ENCODE peak calls at places on chromosomes 5 and 9, in ten cellular contexts. R is mammary epithelial cell, C is kidney, Z is Karpas-422, Q is IMR-90, H is mesenchymal stem cell, S is adipocyte, W is endodermal cell, F is SK-N-SH, B is neural progenitor cell. J is an unnamed sample.

GRCh38 chr5:40916213-40916612 is 6.9 kb downstream of the C7 start:
- DNase-seq in H (no peak), C (no peak), S (no peak), Q (no peak), W (no peak), Z (no peak), B (peak; percentile 44), R (no peak), F (no peak), J (no peak)

GRCh38 chr5:176728810-176729209 is 81.5 kb downstream of the TSPAN17 start:
- DNase-seq in F (no peak), C (peak; percentile 48), Q (no peak), B (no peak), W (no peak), S (no peak), H (no peak), Z (no peak), R (no peak), J (no peak)

GRCh38 chr5:173493040-173493439 is 123.4 kb downstream of the BOD1 start:
- DNase-seq in W (no peak), Q (no peak), R (no peak), S (no peak), C (no peak), Z (no peak), B (no peak), F (no peak), H (no peak), J (no peak)

GRCh38 chr5:1542755-1543154 is 19.0 kb upstream of the LPCAT1 start:
- DNase-seq in H (no peak), Q (no peak), S (no peak), B (no peak), Z (no peak), W (peak; percentile 15), R (peak; percentile 91), C (peak; percentile 81), F (no peak), J (peak; percentile 87)

GRCh38 chr5:73438048-73438896 is 10.3 kb downstream of the FOXD1 start:
- DNase-seq in H (no peak), W (no peak), Z (no peak), C (no peak), R (no peak), Q (no peak), S (peak; percentile 24), F (no peak), B (no peak), J (peak; percentile 35)

GRCh38 chr5:32088214-32088613 is 85.9 kb downstream of the GOLPH3 start:
- DNase-seq in B (no peak), C (no peak), S (no peak), Z (no peak), W (peak; percentile 28), R (no peak), Q (no peak), H (no peak), F (no peak), J (no peak)

GRCh38 chr5:3602713-3603502 is 7.3 kb downstream of the IRX1 start:
- DNase-seq in Z (no peak), S (no peak), W (peak; percentile 87), C (peak; percentile 85), Q (no peak), R (peak; percentile 59), F (peak; percentile 67), B (peak; percentile 67), H (no peak), J (peak; percentile 91)

GRCh38 chr5:149588947-149589346 is 7.6 kb downstream of the ARHGEF37 start:
- DNase-seq in B (no peak), Z (no peak), H (no peak), F (no peak), C (no peak), W (no peak), Q (no peak), R (no peak), S (peak; percentile 52), J (peak; percentile 27)

GRCh38 chr9:126836216-126836615 is 24.2 kb upstream of the ZBTB34 start:
- DNase-seq in B (no peak), Z (no peak), H (no peak), W (no peak), F (no peak), S (no peak), Q (no peak), R (no peak), C (no peak), J (no peak)

DNA sequence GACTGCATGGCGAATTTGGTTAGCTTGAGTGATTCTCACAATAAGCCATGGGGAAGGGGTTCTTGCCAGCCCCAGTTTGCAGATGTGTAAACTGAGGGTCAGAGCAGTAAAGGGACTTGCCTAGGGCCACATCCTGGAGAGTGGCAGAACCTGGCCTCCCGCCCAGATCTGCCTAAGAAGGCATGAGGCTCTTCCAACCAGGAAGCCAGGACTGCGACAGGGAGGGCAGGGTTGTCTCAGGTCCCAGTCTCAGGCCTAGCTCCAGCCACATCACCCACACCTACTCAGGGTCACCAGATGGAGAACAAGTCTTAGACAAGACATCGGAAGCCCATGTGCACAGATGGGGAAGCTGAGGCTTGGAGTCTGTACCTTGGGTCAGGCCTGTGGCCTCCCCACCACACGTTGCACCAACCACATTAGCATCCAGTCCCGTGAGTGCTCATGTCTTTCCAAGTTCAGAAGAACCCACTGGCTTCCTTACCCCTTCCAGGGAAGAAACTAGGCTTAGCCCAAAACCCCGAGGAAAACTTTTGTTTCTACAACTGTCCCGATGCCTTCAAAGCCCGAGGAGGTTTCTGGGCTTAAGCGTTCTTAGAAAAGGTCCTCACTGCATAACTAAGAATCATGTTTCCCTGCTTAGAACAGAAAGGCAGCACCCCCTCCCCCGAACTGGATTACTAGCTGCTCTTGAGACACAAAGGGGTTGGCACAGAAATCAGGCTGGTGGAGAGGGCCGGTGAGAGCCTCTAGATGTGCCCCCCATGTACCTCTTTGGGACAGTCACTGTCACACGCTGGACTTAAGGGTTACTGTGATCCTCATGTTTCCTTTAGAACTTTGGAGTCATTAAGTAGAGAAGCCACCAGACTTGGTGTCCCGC is 2.3 kb downstream of the FAM78A start:
- DNase-seq in B (no peak), F (no peak), R (no peak), H (no peak), Q (no peak), C (peak; percentile 51), Z (peak; percentile 72), W (no peak), S (peak; percentile 59), J (no peak)
- H3K9ac ChIP-seq in B (no peak overlapping the region), F (no peak overlapping the region), R (no peak overlapping the region), H (no peak overlapping the region), Q (no peak overlapping the region), C (no peak overlapping the region), Z (peak overlapping the region; percentile 90), W (no peak overlapping the region), S (peak overlapping the region; percentile 1), J (no peak overlapping the region)

GRCh38 chr9:120066315-120066714 is 513.7 kb downstream of the CDK5RAP2 start:
- DNase-seq in H (no peak), S (no peak), R (no peak), Z (no peak), F (no peak), C (no peak), B (no peak), Q (no peak), W (no peak), J (peak; percentile 88)

DNA sequence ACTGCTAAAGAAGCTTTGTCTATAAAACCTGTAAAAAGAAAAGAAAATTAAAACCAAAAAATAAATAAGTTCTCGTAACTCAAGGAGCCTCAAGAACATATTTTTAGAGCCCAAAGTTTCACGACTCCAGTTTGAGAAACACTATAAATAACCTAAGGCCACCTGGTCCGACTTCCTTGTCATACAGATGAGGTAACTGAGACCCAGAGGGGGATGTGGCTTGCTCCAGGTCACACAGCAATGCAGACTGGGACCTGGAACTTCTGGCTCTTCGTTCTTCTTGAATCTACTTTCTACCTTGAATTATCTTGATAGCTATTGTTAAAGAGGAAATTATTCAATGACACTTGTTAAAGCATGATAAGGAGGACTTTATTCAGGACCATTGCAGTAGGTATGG is 514.8 kb downstream of the CDK5RAP2 start:
- DNase-seq in Q (no peak), R (no peak), Z (no peak), F (no peak), S (no peak), W (no peak), B (no peak), H (no peak), C (no peak), J (no peak)
- H3K36me3 ChIP-seq in Q (no peaks in the 10 kb centered on the region), R (no peaks in the 10 kb centered on the region), Z (no peaks in the 10 kb centered on the region), F (no peaks in the 10 kb centered on the region), S (no peaks in the 10 kb centered on the region), W (no peaks in the 10 kb centered on the region), B (no peaks in the 10 kb centered on the region), H (no peaks in the 10 kb centered on the region), C (no peaks in the 10 kb centered on the region), J (no peaks in the 10 kb centered on the region)

GRCh38 chr5:150672884-150673275 is 11.8 kb downstream of the MYOZ3 start:
- DNase-seq in W (no peak), Q (no peak), F (no peak), B (no peak), S (no peak), R (no peak), C (no peak), H (no peak), Z (no peak), J (no peak)

GRCh38 chr5:150670961-150671337 is 9.9 kb downstream of the MYOZ3 start:
- DNase-seq in S (no peak), R (no peak), Z (no peak), C (no peak), F (no peak), W (no peak), B (no peak), Q (no peak), H (no peak), J (no peak)

GRCh38 chr5:150671509-150672236 is 10.6 kb downstream of the MYOZ3 start:
- DNase-seq in F (peak; percentile 79), W (peak; percentile 81), Z (no peak), S (peak; percentile 12), C (no peak), Q (no peak), H (no peak), R (no peak), B (peak; percentile 32), J (peak; percentile 39)

GRCh38 chr5:150670275-150670960 is 9.4 kb downstream of the MYOZ3 start:
- DNase-seq in H (peak; percentile 19), S (no peak), Q (no peak), F (no peak), Z (no peak), B (peak; percentile 50), C (no peak), W (no peak), R (no peak), J (no peak)

DNA sequence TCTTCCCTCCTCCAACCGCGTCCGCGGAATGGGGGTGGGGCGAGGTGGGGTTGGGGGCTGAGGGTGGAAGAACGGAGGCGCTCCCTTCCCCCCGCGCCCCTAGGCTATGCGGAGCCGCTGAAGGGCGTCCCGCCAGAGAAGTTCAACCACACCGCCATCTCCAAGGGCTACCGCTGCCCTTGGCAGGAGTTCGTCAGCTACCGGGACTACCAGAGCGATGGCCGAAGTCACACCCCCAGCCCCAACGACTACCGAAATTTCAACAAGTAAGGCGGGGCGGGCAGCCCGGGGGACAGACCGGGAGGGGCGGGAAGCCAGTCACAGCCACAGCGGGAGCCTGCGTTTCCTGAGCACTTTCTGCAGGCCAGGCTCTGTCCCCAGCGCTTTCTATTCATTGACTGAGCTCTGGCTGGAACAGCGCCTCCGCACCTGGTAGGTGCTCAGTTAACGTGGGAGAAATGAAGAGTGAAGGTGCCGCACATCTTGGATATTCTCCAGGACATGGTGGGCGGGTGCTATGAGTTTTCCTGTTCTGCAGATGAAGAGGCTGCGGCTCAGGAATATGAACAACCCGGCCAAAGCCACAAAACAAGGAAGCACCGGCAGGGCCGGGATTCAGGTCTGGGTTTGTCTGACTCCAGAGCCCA is 11.3 kb downstream of the MYOZ3 start:
- DNase-seq in B (peak; percentile 65), S (peak; percentile 45), Z (no peak), Q (no peak), R (peak; percentile 76), W (peak; percentile 92), C (peak; percentile 88), F (peak; percentile 83), H (peak; percentile 50), J (peak; percentile 56)
- H3K4me3 ChIP-seq in B (peak overlapping the region; percentile 60), S (peak overlapping the region; percentile 70), Z (no peak overlapping the region), Q (peak overlapping the region; percentile 49), R (peak overlapping the region; percentile 37), W (peak overlapping the region; percentile 86), C (peak overlapping the region; percentile 56), F (peak overlapping the region; percentile 39), H (peak overlapping the region; percentile 80), J (peak overlapping the region; percentile 65)

GRCh38 chr9:137454145-137454505 is 5.0 kb downstream of the NSMF start:
- DNase-seq in F (peak; percentile 79), Z (peak; percentile 85), H (no peak), C (peak; percentile 92), R (no peak), W (peak; percentile 90), B (peak; percentile 85), Q (no peak), S (peak; percentile 45), J (peak; percentile 47)
- H3K9ac ChIP-seq in F (no peak overlapping the region), Z (peak overlapping the region; percentile 76), H (peak overlapping the region; percentile 49), C (no peak overlapping the region), R (no peak overlapping the region), W (peak overlapping the region; percentile 20), B (no peak overlapping the region), Q (no peak overlapping the region), S (peak overlapping the region; percentile 51), J (no peak overlapping the region)